ENCODE peak calls at places on chromosomes 5 and 9, in five cellular contexts. One of them, this sample, is unnamed.

GRCh38 chr9:17414990-17415389 is 163.9 kb upstream of the SH3GL2 start:
- DNase-seq in AG09309: no peak
- DNase-seq in mucosa of descending colon: no peak
- DNase-seq in neural progenitor cell: no peak
- DNase-seq in AG04450: no peak
- DNase-seq in this sample: no peak

GRCh38 chr9:93678199-93679019 is 102.0 kb downstream of the PHF2 start:
- DNase-seq in mucosa of descending colon: peak
- DNase-seq in AG09309: no peak
- DNase-seq in AG04450: no peak
- DNase-seq in neural progenitor cell: no peak
- DNase-seq in this sample: no peak

GRCh38 chr9:2494571-2494970 is 127.0 kb upstream of the VLDLR start:
- DNase-seq in mucosa of descending colon: no peak
- DNase-seq in AG09309: no peak
- DNase-seq in neural progenitor cell: no peak
- DNase-seq in AG04450: peak
- DNase-seq in this sample: peak

GRCh38 chr5:3119435-3119834 is 368.0 kb upstream of the IRX2 start:
- DNase-seq in mucosa of descending colon: no peak
- DNase-seq in AG04450: no peak
- DNase-seq in neural progenitor cell: no peak
- DNase-seq in AG09309: no peak
- DNase-seq in this sample: no peak

GRCh38 chr9:224540-225520 is 10.2 kb downstream of the DOCK8 start:
- DNase-seq in neural progenitor cell: no peak
- DNase-seq in AG04450: no peak
- DNase-seq in mucosa of descending colon: no peak
- DNase-seq in AG09309: no peak
- DNase-seq in this sample: no peak

GRCh38 chr9:130184983-130185382 is 12.8 kb downstream of the NCS1 start:
- DNase-seq in AG04450: no peak
- DNase-seq in AG09309: no peak
- DNase-seq in mucosa of descending colon: no peak
- DNase-seq in neural progenitor cell: no peak
- DNase-seq in this sample: no peak

GRCh38 chr5:157431544-157432200 is 28.3 kb upstream of the NIPAL4 start:
- DNase-seq in AG09309: peak
- DNase-seq in mucosa of descending colon: no peak
- DNase-seq in AG04450: peak
- DNase-seq in neural progenitor cell: peak
- DNase-seq in this sample: peak

GRCh38 chr5:117201016-117201415 is 626.4 kb upstream of the SEMA6A start:
- DNase-seq in AG04450: no peak
- DNase-seq in neural progenitor cell: no peak
- DNase-seq in AG09309: no peak
- DNase-seq in mucosa of descending colon: no peak
- DNase-seq in this sample: no peak

GRCh38 chr5:64505769-64506566 is at the start of gene RGS7BP:
- DNase-seq in AG09309: no peak
- DNase-seq in neural progenitor cell: peak
- DNase-seq in mucosa of descending colon: peak
- DNase-seq in AG04450: no peak
- DNase-seq in this sample: peak
- H3K4me3 ChIP-seq in AG09309: peak
- H3K4me3 ChIP-seq in neural progenitor cell: peak
- H3K4me3 ChIP-seq in mucosa of descending colon: no peak
- H3K4me3 ChIP-seq in AG04450: peak
- H3K4me3 ChIP-seq in this sample: peak

DNA sequence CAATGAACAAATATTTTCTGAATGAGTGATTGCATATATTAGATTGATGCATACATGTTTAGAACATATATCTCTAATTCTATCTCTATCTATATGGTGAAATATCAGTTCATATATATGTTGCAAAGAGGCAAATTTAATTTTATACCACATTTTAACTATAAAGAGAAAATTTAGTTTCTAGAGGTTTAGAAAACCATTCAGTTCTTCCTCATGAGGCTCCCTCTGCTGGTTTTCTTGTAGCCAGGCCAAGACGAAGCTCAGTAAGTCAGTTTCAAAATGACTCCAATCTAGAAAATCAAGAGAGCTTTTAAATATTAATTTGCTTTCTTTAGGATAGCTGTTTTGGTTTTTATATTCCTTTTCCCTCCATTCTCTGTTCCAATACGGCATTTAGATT is 312.1 kb downstream of the TMEM232 start:
- DNase-seq in mucosa of descending colon: no peak
- DNase-seq in AG04450: no peak
- DNase-seq in AG09309: no peak
- DNase-seq in neural progenitor cell: peak
- DNase-seq in this sample: peak
- TF ChIP-seq CTCF in mucosa of descending colon: no peak
- TF ChIP-seq CTCF in AG04450: peak
- TF ChIP-seq CTCF in AG09309: peak
- TF ChIP-seq CTCF in neural progenitor cell: peak
- TF ChIP-seq CTCF in this sample: peak

GRCh38 chr5:93359296-93359957 is 221.6 kb downstream of the NR2F1-AS1 start:
- DNase-seq in AG04450: peak
- DNase-seq in neural progenitor cell: no peak
- DNase-seq in AG09309: no peak
- DNase-seq in mucosa of descending colon: no peak
- DNase-seq in this sample: peak

GRCh38 chr5:93360436-93361100 is 220.5 kb downstream of the NR2F1-AS1 start:
- DNase-seq in neural progenitor cell: no peak
- DNase-seq in mucosa of descending colon: no peak
- DNase-seq in AG09309: no peak
- DNase-seq in AG04450: no peak
- DNase-seq in this sample: no peak

GRCh38 chr5:93355691-93356090 is 225.3 kb downstream of the NR2F1-AS1 start:
- DNase-seq in mucosa of descending colon: no peak
- DNase-seq in neural progenitor cell: no peak
- DNase-seq in AG04450: no peak
- DNase-seq in AG09309: no peak
- DNase-seq in this sample: no peak

GRCh38 chr5:93357686-93358085 is 223.3 kb downstream of the NR2F1-AS1 start:
- DNase-seq in neural progenitor cell: no peak
- DNase-seq in AG04450: no peak
- DNase-seq in AG09309: no peak
- DNase-seq in mucosa of descending colon: no peak
- DNase-seq in this sample: no peak

DNA sequence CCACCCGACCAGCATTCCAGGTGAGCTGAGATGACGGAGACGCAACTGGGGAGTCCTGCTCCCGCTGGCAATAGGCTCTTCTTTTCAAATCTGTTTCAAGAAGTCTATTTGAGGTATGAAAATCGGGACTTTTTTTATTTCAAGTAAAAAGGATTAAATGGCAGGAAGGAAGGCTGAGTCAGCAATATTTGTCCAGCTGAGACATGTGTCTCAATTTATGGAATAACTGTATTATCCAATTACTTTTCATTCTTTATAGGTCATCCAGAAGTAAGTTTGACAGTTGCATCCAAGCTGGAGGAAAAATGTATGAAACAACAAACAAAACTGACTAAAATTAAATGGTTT is 221.1 kb downstream of the NR2F1-AS1 start:
- DNase-seq in AG09309: no peak
- DNase-seq in neural progenitor cell: no peak
- DNase-seq in mucosa of descending colon: no peak
- DNase-seq in AG04450: no peak
- DNase-seq in this sample: no peak
- H3K4me3 ChIP-seq in AG09309: no peak
- H3K4me3 ChIP-seq in neural progenitor cell: no peak
- H3K4me3 ChIP-seq in mucosa of descending colon: no peak
- H3K4me3 ChIP-seq in AG04450: no peak
- H3K4me3 ChIP-seq in this sample: no peak

GRCh38 chr5:145903113-145903512 is 30.3 kb upstream of the GRXCR2 start:
- DNase-seq in AG09309: no peak
- DNase-seq in AG04450: no peak
- DNase-seq in mucosa of descending colon: no peak
- DNase-seq in neural progenitor cell: no peak
- DNase-seq in this sample: no peak
- TF ChIP-seq CTCF in AG09309: peak
- TF ChIP-seq CTCF in AG04450: peak
- TF ChIP-seq CTCF in mucosa of descending colon: no peak
- TF ChIP-seq CTCF in neural progenitor cell: no peak
- TF ChIP-seq CTCF in this sample: peak